ENCODE peak calls at places on chromosomes 7 and 10, in ten cellular contexts. One of them, this sample, is unnamed.

GRCh38 chr7:19079066-19079465 is 38.4 kb downstream of the TWIST1 start:
- DNase-seq in adipocyte: peak; percentile 88
- DNase-seq in CD8-positive, alpha-beta memory T cell: no peak
- DNase-seq in body of pancreas: no peak
- DNase-seq in astrocyte of the spinal cord: peak; percentile 68
- DNase-seq in left ventricle myocardium inferior: no peak
- DNase-seq in CD4-positive, CD25-positive, alpha-beta regulatory T cell: no peak
- DNase-seq in Karpas-422: no peak
- DNase-seq in MM.1S: no peak
- DNase-seq in right cardiac atrium: no peak
- DNase-seq in this sample: no peak

GRCh38 chr7:73827568-73828106 is 3.2 kb upstream of the CLDN4 start:
- DNase-seq in astrocyte of the spinal cord: no peak
- DNase-seq in Karpas-422: no peak
- DNase-seq in CD4-positive, CD25-positive, alpha-beta regulatory T cell: peak; percentile 24
- DNase-seq in MM.1S: no peak
- DNase-seq in body of pancreas: peak; percentile 94
- DNase-seq in right cardiac atrium: no peak
- DNase-seq in left ventricle myocardium inferior: no peak
- DNase-seq in CD8-positive, alpha-beta memory T cell: no peak
- DNase-seq in adipocyte: no peak
- DNase-seq in this sample: no peak

GRCh38 chr10:1687606-1688005 is 49.7 kb downstream of the ADARB2 start:
- DNase-seq in left ventricle myocardium inferior: no peak
- DNase-seq in body of pancreas: no peak
- DNase-seq in adipocyte: no peak
- DNase-seq in MM.1S: no peak
- DNase-seq in CD4-positive, CD25-positive, alpha-beta regulatory T cell: no peak
- DNase-seq in CD8-positive, alpha-beta memory T cell: no peak
- DNase-seq in astrocyte of the spinal cord: no peak
- DNase-seq in Karpas-422: no peak
- DNase-seq in right cardiac atrium: no peak
- DNase-seq in this sample: no peak

GRCh38 chr7:95686109-95686508 is 86.2 kb upstream of the DYNC1I1 start:
- DNase-seq in CD8-positive, alpha-beta memory T cell: no peak
- DNase-seq in adipocyte: peak; percentile 84
- DNase-seq in right cardiac atrium: peak; percentile 70
- DNase-seq in MM.1S: peak; percentile 67
- DNase-seq in Karpas-422: peak; percentile 70
- DNase-seq in left ventricle myocardium inferior: peak; percentile 19
- DNase-seq in CD4-positive, CD25-positive, alpha-beta regulatory T cell: peak; percentile 10
- DNase-seq in astrocyte of the spinal cord: peak; percentile 65
- DNase-seq in body of pancreas: peak; percentile 66
- DNase-seq in this sample: peak; percentile 43

GRCh38 chr7:36312915-36313334 is 76.7 kb upstream of the ANLN start:
- DNase-seq in adipocyte: no peak
- DNase-seq in CD4-positive, CD25-positive, alpha-beta regulatory T cell: no peak
- DNase-seq in left ventricle myocardium inferior: no peak
- DNase-seq in astrocyte of the spinal cord: no peak
- DNase-seq in right cardiac atrium: no peak
- DNase-seq in CD8-positive, alpha-beta memory T cell: no peak
- DNase-seq in MM.1S: no peak
- DNase-seq in body of pancreas: no peak
- DNase-seq in Karpas-422: no peak
- DNase-seq in this sample: no peak

GRCh38 chr7:11427686-11428273 is 404.2 kb downstream of the THSD7A start:
- DNase-seq in CD4-positive, CD25-positive, alpha-beta regulatory T cell: peak; percentile 36
- DNase-seq in right cardiac atrium: no peak
- DNase-seq in astrocyte of the spinal cord: peak; percentile 76
- DNase-seq in CD8-positive, alpha-beta memory T cell: no peak
- DNase-seq in body of pancreas: no peak
- DNase-seq in Karpas-422: peak; percentile 82
- DNase-seq in left ventricle myocardium inferior: no peak
- DNase-seq in MM.1S: peak; percentile 57
- DNase-seq in adipocyte: peak; percentile 82
- DNase-seq in this sample: peak; percentile 59

GRCh38 chr7:74092321-74092963 is 8.8 kb downstream of the LIMK1 start:
- DNase-seq in CD8-positive, alpha-beta memory T cell: no peak
- DNase-seq in Karpas-422: peak; percentile 76
- DNase-seq in right cardiac atrium: peak; percentile 78
- DNase-seq in left ventricle myocardium inferior: peak; percentile 64
- DNase-seq in adipocyte: no peak
- DNase-seq in CD4-positive, CD25-positive, alpha-beta regulatory T cell: no peak
- DNase-seq in astrocyte of the spinal cord: no peak
- DNase-seq in MM.1S: no peak
- DNase-seq in body of pancreas: no peak
- DNase-seq in this sample: peak; percentile 72

GRCh38 chr10:97686301-97686961 is 610 bp downstream of the AVPI1 start:
- DNase-seq in Karpas-422: no peak
- DNase-seq in MM.1S: peak; percentile 37
- DNase-seq in body of pancreas: no peak
- DNase-seq in CD8-positive, alpha-beta memory T cell: no peak
- DNase-seq in CD4-positive, CD25-positive, alpha-beta regulatory T cell: peak; percentile 52
- DNase-seq in right cardiac atrium: no peak
- DNase-seq in adipocyte: peak; percentile 11
- DNase-seq in left ventricle myocardium inferior: no peak
- DNase-seq in astrocyte of the spinal cord: no peak
- DNase-seq in this sample: peak; percentile 26

GRCh38 chr7:5232874-5233273 is 42.8 kb downstream of the WIPI2 start:
- DNase-seq in left ventricle myocardium inferior: no peak
- DNase-seq in body of pancreas: no peak
- DNase-seq in CD8-positive, alpha-beta memory T cell: no peak
- DNase-seq in CD4-positive, CD25-positive, alpha-beta regulatory T cell: no peak
- DNase-seq in right cardiac atrium: peak; percentile 44
- DNase-seq in MM.1S: no peak
- DNase-seq in Karpas-422: no peak
- DNase-seq in adipocyte: no peak
- DNase-seq in astrocyte of the spinal cord: no peak
- DNase-seq in this sample: no peak

GRCh38 chr10:33008499-33009243 is 50.6 kb upstream of the ITGB1 start:
- DNase-seq in body of pancreas: peak; percentile 77
- DNase-seq in MM.1S: peak; percentile 72
- DNase-seq in right cardiac atrium: no peak
- DNase-seq in adipocyte: peak; percentile 94
- DNase-seq in CD4-positive, CD25-positive, alpha-beta regulatory T cell: peak; percentile 86
- DNase-seq in Karpas-422: peak; percentile 91
- DNase-seq in astrocyte of the spinal cord: peak; percentile 89
- DNase-seq in left ventricle myocardium inferior: no peak
- DNase-seq in CD8-positive, alpha-beta memory T cell: peak; percentile 39
- DNase-seq in this sample: peak; percentile 79

GRCh38 chr10:69766161-69766910 is 35.4 kb upstream of the COL13A1 start:
- DNase-seq in adipocyte: peak; percentile 33
- DNase-seq in astrocyte of the spinal cord: peak; percentile 17
- DNase-seq in MM.1S: no peak
- DNase-seq in CD4-positive, CD25-positive, alpha-beta regulatory T cell: no peak
- DNase-seq in body of pancreas: no peak
- DNase-seq in Karpas-422: no peak
- DNase-seq in CD8-positive, alpha-beta memory T cell: no peak
- DNase-seq in right cardiac atrium: peak; percentile 80
- DNase-seq in left ventricle myocardium inferior: peak; percentile 31
- DNase-seq in this sample: no peak

GRCh38 chr7:25894002-25894901 is 257.7 kb upstream of the NFE2L3 start:
- DNase-seq in astrocyte of the spinal cord: no peak
- DNase-seq in CD4-positive, CD25-positive, alpha-beta regulatory T cell: peak; percentile 72
- DNase-seq in adipocyte: no peak
- DNase-seq in CD8-positive, alpha-beta memory T cell: no peak
- DNase-seq in MM.1S: peak; percentile 77
- DNase-seq in left ventricle myocardium inferior: no peak
- DNase-seq in body of pancreas: peak; percentile 71
- DNase-seq in Karpas-422: peak; percentile 90
- DNase-seq in right cardiac atrium: no peak
- DNase-seq in this sample: peak; percentile 89

GRCh38 chr10:5461201-5461585 is 38.2 kb downstream of the CALML5 start:
- DNase-seq in right cardiac atrium: no peak
- DNase-seq in adipocyte: peak; percentile 24
- DNase-seq in Karpas-422: no peak
- DNase-seq in body of pancreas: no peak
- DNase-seq in astrocyte of the spinal cord: no peak
- DNase-seq in left ventricle myocardium inferior: no peak
- DNase-seq in CD4-positive, CD25-positive, alpha-beta regulatory T cell: no peak
- DNase-seq in MM.1S: no peak
- DNase-seq in CD8-positive, alpha-beta memory T cell: no peak
- DNase-seq in this sample: no peak

GRCh38 chr7:2572101-2572842 is 13.5 kb downstream of the IQCE start:
- DNase-seq in right cardiac atrium: no peak
- DNase-seq in CD8-positive, alpha-beta memory T cell: no peak
- DNase-seq in CD4-positive, CD25-positive, alpha-beta regulatory T cell: no peak
- DNase-seq in left ventricle myocardium inferior: no peak
- DNase-seq in body of pancreas: no peak
- DNase-seq in Karpas-422: no peak
- DNase-seq in adipocyte: peak; percentile 46
- DNase-seq in astrocyte of the spinal cord: peak; percentile 53
- DNase-seq in MM.1S: no peak
- DNase-seq in this sample: no peak

DNA sequence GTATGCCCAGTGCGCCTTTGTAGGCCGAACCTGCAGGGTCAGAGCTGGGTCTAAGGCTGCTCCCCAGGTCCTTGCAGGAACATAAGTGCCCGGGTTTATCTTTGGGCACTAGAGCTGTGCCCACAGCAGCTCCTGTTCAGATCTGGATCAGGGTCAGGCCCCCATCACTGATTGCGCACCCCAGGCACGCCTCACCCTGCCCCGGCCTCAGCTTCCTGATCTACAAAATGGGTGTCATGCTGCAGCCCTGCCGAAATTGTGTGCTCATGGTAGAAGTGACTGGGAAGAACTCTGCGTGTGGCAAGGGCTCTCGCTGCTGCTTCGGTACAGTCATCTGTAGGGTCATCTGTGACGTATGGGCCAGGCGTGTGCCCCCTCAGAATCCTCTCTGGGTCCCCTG is 100.7 kb downstream of the GRK5 start:
- DNase-seq in right cardiac atrium: no peak
- DNase-seq in astrocyte of the spinal cord: no peak
- DNase-seq in CD8-positive, alpha-beta memory T cell: no peak
- DNase-seq in adipocyte: no peak
- DNase-seq in left ventricle myocardium inferior: no peak
- DNase-seq in Karpas-422: no peak
- DNase-seq in MM.1S: no peak
- DNase-seq in CD4-positive, CD25-positive, alpha-beta regulatory T cell: no peak
- DNase-seq in body of pancreas: no peak
- DNase-seq in this sample: no peak
- H3K4me3 ChIP-seq in right cardiac atrium: no peak overlapping the region
- H3K4me3 ChIP-seq in astrocyte of the spinal cord: no peak overlapping the region
- H3K4me3 ChIP-seq in CD8-positive, alpha-beta memory T cell: no peak overlapping the region
- H3K4me3 ChIP-seq in adipocyte: no peak overlapping the region
- H3K4me3 ChIP-seq in left ventricle myocardium inferior: no peak overlapping the region
- H3K4me3 ChIP-seq in Karpas-422: no peak overlapping the region
- H3K4me3 ChIP-seq in MM.1S: peak overlapping the region; percentile 81
- H3K4me3 ChIP-seq in CD4-positive, CD25-positive, alpha-beta regulatory T cell: no peak overlapping the region
- H3K4me3 ChIP-seq in body of pancreas: no peak overlapping the region
- H3K4me3 ChIP-seq in this sample: no peak overlapping the region

DNA sequence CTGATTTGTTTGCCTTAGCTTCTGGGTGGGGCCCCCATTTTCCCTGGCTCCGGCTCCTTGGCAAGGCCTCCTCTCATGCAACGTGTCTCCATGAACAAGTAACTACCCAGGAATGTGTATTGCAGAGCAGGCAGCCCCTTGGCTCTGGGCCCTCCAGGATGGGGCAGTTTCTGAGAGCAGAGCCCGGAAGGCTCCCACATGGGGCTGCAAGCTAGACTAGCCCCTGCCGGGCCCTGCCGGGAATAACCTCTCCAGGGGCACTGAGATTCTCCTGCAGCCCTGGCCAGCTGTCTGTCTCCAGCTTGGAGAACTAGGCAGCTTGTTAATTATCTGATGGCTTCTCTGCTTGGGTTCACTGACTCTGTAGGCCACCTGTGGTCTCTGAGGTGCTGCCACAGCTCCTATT is 184.0 kb upstream of the INHBA start:
- DNase-seq in astrocyte of the spinal cord: peak; percentile 93
- DNase-seq in CD4-positive, CD25-positive, alpha-beta regulatory T cell: no peak
- DNase-seq in CD8-positive, alpha-beta memory T cell: no peak
- DNase-seq in left ventricle myocardium inferior: peak; percentile 56
- DNase-seq in body of pancreas: no peak
- DNase-seq in adipocyte: peak; percentile 92
- DNase-seq in right cardiac atrium: peak; percentile 85
- DNase-seq in MM.1S: no peak
- DNase-seq in Karpas-422: no peak
- DNase-seq in this sample: no peak
- H3K4me3 ChIP-seq in astrocyte of the spinal cord: no peak overlapping the region
- H3K4me3 ChIP-seq in CD4-positive, CD25-positive, alpha-beta regulatory T cell: no peak overlapping the region
- H3K4me3 ChIP-seq in CD8-positive, alpha-beta memory T cell: no peak overlapping the region
- H3K4me3 ChIP-seq in left ventricle myocardium inferior: no peak overlapping the region
- H3K4me3 ChIP-seq in body of pancreas: no peak overlapping the region
- H3K4me3 ChIP-seq in adipocyte: peak overlapping the region; percentile 57
- H3K4me3 ChIP-seq in right cardiac atrium: no peak overlapping the region
- H3K4me3 ChIP-seq in MM.1S: no peak overlapping the region
- H3K4me3 ChIP-seq in Karpas-422: no peak overlapping the region
- H3K4me3 ChIP-seq in this sample: no peak overlapping the region

DNA sequence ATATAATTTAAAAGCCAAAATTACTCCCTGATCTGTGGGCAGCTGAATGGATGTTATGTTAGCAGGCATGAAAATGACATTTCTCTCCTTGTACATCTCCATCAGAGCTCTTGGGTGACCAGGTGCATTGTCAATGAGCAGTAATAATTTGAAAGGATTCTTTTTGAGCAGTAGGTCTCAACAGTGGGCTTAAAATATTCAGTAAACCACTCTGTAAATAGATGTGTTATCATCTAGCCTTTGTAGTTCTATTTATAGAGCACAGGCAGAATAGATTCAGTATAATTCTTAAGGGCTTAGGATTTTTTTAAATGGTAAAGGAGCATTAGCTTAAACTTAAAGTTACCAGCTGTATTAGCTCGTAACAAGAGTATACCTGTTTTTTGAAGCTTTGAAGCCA is 52.0 kb downstream of the MRPL32 start:
- DNase-seq in astrocyte of the spinal cord: no peak
- DNase-seq in left ventricle myocardium inferior: no peak
- DNase-seq in CD8-positive, alpha-beta memory T cell: no peak
- DNase-seq in MM.1S: no peak
- DNase-seq in body of pancreas: no peak
- DNase-seq in CD4-positive, CD25-positive, alpha-beta regulatory T cell: no peak
- DNase-seq in adipocyte: no peak
- DNase-seq in right cardiac atrium: no peak
- DNase-seq in Karpas-422: no peak
- DNase-seq in this sample: no peak
- H3K4me3 ChIP-seq in astrocyte of the spinal cord: no peak overlapping the region
- H3K4me3 ChIP-seq in left ventricle myocardium inferior: no peak overlapping the region
- H3K4me3 ChIP-seq in CD8-positive, alpha-beta memory T cell: no peak overlapping the region
- H3K4me3 ChIP-seq in MM.1S: no peak overlapping the region
- H3K4me3 ChIP-seq in body of pancreas: no peak overlapping the region
- H3K4me3 ChIP-seq in CD4-positive, CD25-positive, alpha-beta regulatory T cell: no peak overlapping the region
- H3K4me3 ChIP-seq in adipocyte: no peak overlapping the region
- H3K4me3 ChIP-seq in right cardiac atrium: no peak overlapping the region
- H3K4me3 ChIP-seq in Karpas-422: no peak overlapping the region
- H3K4me3 ChIP-seq in this sample: no peak overlapping the region

GRCh38 chr7:127382301-127383085 is 10.0 kb downstream of the ZNF800 start:
- DNase-seq in adipocyte: no peak
- DNase-seq in CD8-positive, alpha-beta memory T cell: no peak
- DNase-seq in MM.1S: no peak
- DNase-seq in astrocyte of the spinal cord: no peak
- DNase-seq in Karpas-422: no peak
- DNase-seq in left ventricle myocardium inferior: no peak
- DNase-seq in right cardiac atrium: no peak
- DNase-seq in CD4-positive, CD25-positive, alpha-beta regulatory T cell: no peak
- DNase-seq in body of pancreas: no peak
- DNase-seq in this sample: no peak
- H3K4me3 ChIP-seq in adipocyte: no peak overlapping the region
- H3K4me3 ChIP-seq in CD8-positive, alpha-beta memory T cell: no peak overlapping the region
- H3K4me3 ChIP-seq in MM.1S: no peak overlapping the region
- H3K4me3 ChIP-seq in astrocyte of the spinal cord: no peak overlapping the region
- H3K4me3 ChIP-seq in Karpas-422: no peak overlapping the region
- H3K4me3 ChIP-seq in left ventricle myocardium inferior: no peak overlapping the region
- H3K4me3 ChIP-seq in right cardiac atrium: no peak overlapping the region
- H3K4me3 ChIP-seq in CD4-positive, CD25-positive, alpha-beta regulatory T cell: peak overlapping the region; percentile 33
- H3K4me3 ChIP-seq in body of pancreas: no peak overlapping the region
- H3K4me3 ChIP-seq in this sample: no peak overlapping the region